ENCODE peak calls at places on chromosome 3, in eight cellular contexts. F, J, K, U, E, B, M and A are unnamed samples.

GRCh38 chr3:42490243-42490642 is 12.2 kb upstream of the VIPR1 start:
- DNase-seq in F (no peak), B (no peak), E (no peak), J (peak), M (no peak), K (no peak), U (no peak), A (peak)

GRCh38 chr3:189340680-189341460 is 169.1 kb downstream of the TPRG1 start:
- DNase-seq in F (no peak), E (no peak), B (no peak), K (no peak), M (no peak), J (no peak), U (no peak), A (no peak)

GRCh38 chr3:86990171-86990733 is 697 bp downstream of the VGLL3 start:
- DNase-seq in F (no peak), U (no peak), E (no peak), K (no peak), M (no peak), B (no peak), J (no peak), A (peak)

GRCh38 chr3:185914911-185915629 is 22.7 kb downstream of the TRA2B start:
- DNase-seq in K (no peak), E (no peak), M (no peak), U (no peak), F (no peak), B (no peak), J (no peak), A (no peak)

GRCh38 chr3:79872483-79872882 is 104.7 kb upstream of the ROBO1 start:
- DNase-seq in M (no peak), U (no peak), J (no peak), K (no peak), E (no peak), B (no peak), F (no peak), A (no peak)

GRCh38 chr3:155431856-155432570 is 138.5 kb upstream of the STRIT1 start:
- DNase-seq in J (no peak), B (no peak), M (no peak), E (no peak), F (no peak), K (no peak), U (no peak), A (no peak)

GRCh38 chr3:127799476-127800222 is 22.7 kb downstream of the MGLL start:
- DNase-seq in M (no peak), E (no peak), B (peak), K (no peak), U (no peak), J (no peak), F (no peak), A (no peak)

GRCh38 chr3:173622156-173622555 is 224.6 kb downstream of the NLGN1 start:
- DNase-seq in U (peak), B (peak), F (no peak), E (no peak), M (no peak), J (no peak), K (no peak), A (no peak)

GRCh38 chr3:16881896-16882645 is 2.7 kb upstream of the PLCL2 start:
- DNase-seq in K (no peak), U (no peak), J (no peak), F (no peak), E (no peak), M (no peak), B (no peak), A (no peak)

GRCh38 chr3:102525624-102526023 is 90.8 kb downstream of the ZPLD1 start:
- DNase-seq in F (no peak), K (no peak), B (no peak), U (no peak), J (no peak), M (no peak), E (no peak), A (no peak)

GRCh38 chr3:186277268-186277909 is 84.6 kb downstream of the DGKG start:
- DNase-seq in E (peak), B (peak), M (no peak), U (no peak), K (no peak), F (no peak), J (peak), A (peak)

GRCh38 chr3:41137686-41138111 is 61.6 kb upstream of the CTNNB1 start:
- DNase-seq in B (no peak), E (no peak), U (no peak), J (no peak), M (no peak), F (no peak), K (no peak), A (no peak)

GRCh38 chr3:131077904-131078303 is 51.2 kb downstream of the NEK11 start:
- DNase-seq in B (no peak), K (no peak), F (no peak), E (no peak), J (no peak), M (no peak), U (no peak), A (no peak)

GRCh38 chr3:145911016-145911415 is 250.0 kb downstream of the PLOD2 start:
- DNase-seq in F (no peak), E (no peak), K (no peak), B (peak), U (no peak), M (no peak), J (no peak), A (no peak)

GRCh38 chr3:191343115-191343514 is 12.8 kb upstream of the UTS2B start:
- DNase-seq in B (no peak), M (no peak), K (no peak), J (no peak), F (no peak), E (no peak), U (no peak), A (no peak)

GRCh38 chr3:129022114-129022994 is 21.2 kb downstream of the EFCC1 start:
- DNase-seq in J (no peak), K (no peak), F (no peak), M (no peak), E (no peak), B (peak), U (no peak), A (no peak)

GRCh38 chr3:155244699-155245098 is 48.8 kb downstream of the STRIT1 start:
- DNase-seq in K (no peak), E (no peak), F (no peak), J (no peak), M (no peak), U (no peak), B (no peak), A (no peak)

GRCh38 chr3:129278970-129279906 is 568 bp downstream of the HMCES start:
- DNase-seq in E (peak), F (peak), K (peak), M (peak), B (no peak), U (no peak), J (peak), A (peak)

GRCh38 chr3:45950131-45950530 is 6.9 kb downstream of the CXCR6 start:
- DNase-seq in M (no peak), F (no peak), B (no peak), E (no peak), K (no peak), J (no peak), U (no peak), A (no peak)

GRCh38 chr3:173891272-173892100 is 493.9 kb downstream of the NLGN1 start:
- DNase-seq in J (no peak), E (no peak), U (no peak), B (no peak), K (no peak), M (no peak), F (no peak), A (no peak)

GRCh38 chr3:194031867-194032635 is 103.9 kb upstream of the HES1 start:
- DNase-seq in M (no peak), J (no peak), U (no peak), K (no peak), E (no peak), B (no peak), F (no peak), A (no peak)

GRCh38 chr3:66808891-66809578 is 189.1 kb upstream of the KBTBD8 start:
- DNase-seq in M (no peak), U (no peak), E (no peak), K (no peak), F (no peak), B (no peak), J (no peak), A (no peak)

GRCh38 chr3:72100626-72101187 is 315.8 kb upstream of the PROK2 start:
- DNase-seq in M (peak), B (peak), F (peak), U (peak), E (peak), K (peak), J (peak), A (peak)

GRCh38 chr3:8371955-8372600 is 129.5 kb upstream of the LMCD1 start:
- DNase-seq in J (no peak), K (no peak), F (no peak), U (no peak), B (no peak), M (no peak), E (no peak), A (no peak)

GRCh38 chr3:167740961-167741587 is 5.6 kb downstream of the SERPINI1 start:
- DNase-seq in K (no peak), M (no peak), J (peak), B (peak), E (peak), U (no peak), F (no peak), A (peak)

GRCh38 chr3:190265795-190266194 is 56.5 kb downstream of the CLDN1 start:
- DNase-seq in U (no peak), J (no peak), M (no peak), F (no peak), K (no peak), E (no peak), B (peak), A (no peak)

GRCh38 chr3:190385835-190386688 is 1.9 kb upstream of the CLDN16 start:
- DNase-seq in J (no peak), F (no peak), M (no peak), K (no peak), E (no peak), U (peak), B (peak), A (peak)

GRCh38 chr3:35944915-35945710 is 305.8 kb downstream of the ARPP21 start:
- DNase-seq in F (no peak), M (no peak), U (no peak), E (no peak), J (no peak), B (peak), K (no peak), A (no peak)

GRCh38 chr3:114848643-114849350 is 298.3 kb downstream of the ZBTB20 start:
- DNase-seq in K (no peak), F (no peak), J (peak), B (no peak), M (no peak), E (peak), U (no peak), A (no peak)

GRCh38 chr3:140019946-140020345 is 85.0 kb downstream of the CLSTN2 start:
- DNase-seq in J (peak), M (no peak), K (no peak), F (no peak), E (no peak), U (no peak), B (no peak), A (no peak)